ENCODE peak calls at places on chromosome 18, in six cellular contexts. U is BJ, Y is tibial artery, B is pancreas, R is left lung, I is choroid plexus epithelial cell. E is an unnamed sample.

GRCh38 chr18:52544086-52544485 is 204.1 kb downstream of the DCC start:
- DNase-seq in U (no peak), Y (no peak), B (no peak), R (no peak), I (no peak), E (no peak)

GRCh38 chr18:23259701-23260661 is 124.7 kb downstream of the CABLES1 start:
- DNase-seq in U (peak; percentile 47), Y (peak; percentile 93), B (peak; percentile 65), R (peak; percentile 87), I (peak; percentile 82), E (peak; percentile 68)

GRCh38 chr18:43970656-43971055 is 693.4 kb upstream of the SYT4 start:
- DNase-seq in U (no peak), Y (no peak), B (no peak), R (no peak), I (peak; percentile 21), E (no peak)

GRCh38 chr18:24935008-24935407 is 417.0 kb downstream of the ZNF521 start:
- DNase-seq in U (no peak), Y (no peak), B (no peak), R (no peak), I (no peak), E (no peak)

GRCh38 chr18:75083761-75084160 is 125.2 kb downstream of the PTGR3 start:
- DNase-seq in U (no peak), Y (no peak), B (no peak), R (no peak), I (no peak), E (no peak)

GRCh38 chr18:70195852-70196434 is 9.5 kb downstream of the RTTN start:
- DNase-seq in U (no peak), Y (no peak), B (peak; percentile 25), R (no peak), I (peak; percentile 82), E (no peak)

GRCh38 chr18:46950064-46950656 is 32.8 kb downstream of the KATNAL2 start:
- DNase-seq in U (no peak), Y (no peak), B (no peak), R (no peak), I (peak; percentile 50), E (no peak)

GRCh38 chr18:59900222-59901128 is 679 bp downstream of the PMAIP1 start:
- DNase-seq in U (no peak), Y (no peak), B (peak; percentile 31), R (peak; percentile 81), I (peak; percentile 92), E (peak; percentile 20)

GRCh38 chr18:49849331-49850217 is 36.2 kb upstream of the ACAA2 start:
- DNase-seq in U (peak; percentile 66), Y (no peak), B (no peak), R (peak; percentile 90), I (peak; percentile 94), E (no peak)

GRCh38 chr18:35780937-35781336 is 191.5 kb upstream of the RMP24 start:
- DNase-seq in U (no peak), Y (no peak), B (no peak), R (no peak), I (no peak), E (no peak)

GRCh38 chr18:9090578-9090977 is 11.9 kb upstream of the NDUFV2 start:
- DNase-seq in U (no peak), Y (no peak), B (no peak), R (no peak), I (no peak), E (no peak)

GRCh38 chr18:13318644-13319501 is 100.3 kb downstream of the LDLRAD4 start:
- DNase-seq in U (no peak), Y (no peak), B (no peak), R (no peak), I (no peak), E (no peak)

GRCh38 chr18:68837665-68838390 is 39.9 kb downstream of the CCDC102B start:
- DNase-seq in U (peak; percentile 91), Y (no peak), B (no peak), R (no peak), I (peak; percentile 24), E (no peak)

GRCh38 chr18:79516441-79516931 is 120.8 kb downstream of the NFATC1 start:
- DNase-seq in U (no peak), Y (peak; percentile 28), B (no peak), R (no peak), I (no peak), E (no peak)

GRCh38 chr18:47797126-47797525 is 133.3 kb downstream of the SMAD2 start:
- DNase-seq in U (no peak), Y (no peak), B (no peak), R (no peak), I (no peak), E (no peak)

GRCh38 chr18:3411854-3412268 is 38.1 kb upstream of the TGIF1 start:
- DNase-seq in U (no peak), Y (no peak), B (no peak), R (peak; percentile 89), I (peak; percentile 17), E (no peak)

GRCh38 chr18:40529478-40529877 is 1425.6 kb upstream of the PIK3C3 start:
- DNase-seq in U (no peak), Y (no peak), B (no peak), R (no peak), I (peak; percentile 67), E (no peak)
- TF ChIP-seq CTCF in U (no peak), Y (no peak), B (no peak), R (no peak), I (peak; percentile 32), E (peak; percentile 49)

GRCh38 chr18:67199993-67200617 is 316.4 kb downstream of the DSEL start:
- DNase-seq in U (peak; percentile 10), Y (no peak), B (no peak), R (no peak), I (peak; percentile 86), E (no peak)
- TF ChIP-seq CTCF in U (peak; percentile 54), Y (peak; percentile 48), B (peak; percentile 51), R (peak; percentile 36), I (peak; percentile 58), E (peak; percentile 88)

GRCh38 chr18:37570336-37570930 is 4.8 kb upstream of the CELF4 start:
- DNase-seq in U (no peak), Y (no peak), B (no peak), R (no peak), I (no peak), E (no peak)
- TF ChIP-seq CTCF in U (no peak), Y (no peak), B (no peak), R (no peak), I (no peak), E (no peak)

GRCh38 chr18:11149441-11150270 is at the start of gene PIEZO2:
- DNase-seq in U (no peak), Y (peak; percentile 73), B (peak; percentile 43), R (peak; percentile 83), I (peak; percentile 78), E (peak; percentile 79)
- TF ChIP-seq CTCF in U (no peak), Y (no peak), B (no peak), R (no peak), I (no peak), E (no peak)

DNA sequence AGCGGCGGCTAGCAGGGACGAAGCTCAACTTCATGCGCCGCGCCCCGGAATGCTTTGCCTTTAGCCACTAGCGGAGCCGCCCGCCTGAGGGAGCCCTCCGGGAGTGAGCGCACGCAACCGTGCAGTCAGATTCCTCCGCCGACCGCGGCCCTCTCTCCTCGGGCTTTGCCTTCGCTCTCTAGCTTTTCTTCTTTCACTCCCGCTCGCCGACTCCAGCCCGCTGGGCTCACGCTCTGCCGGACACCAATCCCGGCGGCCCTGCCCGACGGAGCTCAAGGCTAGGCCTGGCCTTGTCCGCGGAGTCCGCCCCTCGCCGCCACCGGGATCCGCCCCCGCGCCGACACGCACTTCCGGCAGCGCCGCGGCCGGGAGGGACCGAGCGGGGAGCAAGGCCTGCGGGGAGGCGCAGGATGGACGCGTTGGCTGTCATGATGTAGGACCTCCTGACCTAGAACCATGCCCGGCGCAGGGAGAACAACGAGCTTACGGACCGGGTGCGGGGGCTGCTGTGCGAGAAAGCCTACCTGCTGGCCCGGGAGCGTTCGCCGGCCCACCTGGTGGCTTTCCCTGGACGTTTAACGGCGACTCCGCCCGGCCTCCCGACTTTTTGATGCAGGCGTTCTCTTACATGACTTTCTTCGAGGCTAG is 40.8 kb upstream of the AKAIN1 start:
- DNase-seq in U (peak; percentile 39), Y (peak; percentile 92), B (peak; percentile 85), R (peak; percentile 97), I (peak; percentile 93), E (peak; percentile 80)
- TF ChIP-seq CTCF in U (peak; percentile 40), Y (peak; percentile 20), B (no peak), R (peak; percentile 13), I (peak; percentile 18), E (peak; percentile 34)

GRCh38 chr18:63237911-63238710 is 81.5 kb downstream of the BCL2 start:
- DNase-seq in U (peak; percentile 61), Y (peak; percentile 74), B (peak; percentile 53), R (no peak), I (peak; percentile 97), E (peak; percentile 8)
- TF ChIP-seq CTCF in U (no peak), Y (no peak), B (no peak), R (no peak), I (peak; percentile 5), E (no peak)

GRCh38 chr18:73888565-73888964 is 259.1 kb downstream of the FBXO15 start:
- DNase-seq in U (no peak), Y (no peak), B (no peak), R (no peak), I (no peak), E (no peak)

GRCh38 chr18:73895701-73896100 is 251.9 kb downstream of the FBXO15 start:
- DNase-seq in U (no peak), Y (no peak), B (no peak), R (no peak), I (no peak), E (no peak)

GRCh38 chr18:73887801-73888200 is 259.8 kb downstream of the FBXO15 start:
- DNase-seq in U (no peak), Y (no peak), B (no peak), R (no peak), I (no peak), E (no peak)

GRCh38 chr18:73893879-73894278 is 253.8 kb downstream of the FBXO15 start:
- DNase-seq in U (no peak), Y (no peak), B (no peak), R (no peak), I (no peak), E (no peak)

GRCh38 chr18:73891572-73892421 is 255.8 kb downstream of the FBXO15 start:
- DNase-seq in U (no peak), Y (no peak), B (no peak), R (peak; percentile 58), I (no peak), E (no peak)
- TF ChIP-seq CTCF in U (peak; percentile 20), Y (no peak), B (no peak), R (no peak), I (peak; percentile 35), E (peak; percentile 41)

GRCh38 chr18:54777118-54777791 is 51.0 kb upstream of the RAB27B start:
- DNase-seq in U (no peak), Y (no peak), B (no peak), R (no peak), I (no peak), E (no peak)
- TF ChIP-seq CTCF in U (no peak), Y (no peak), B (no peak), R (no peak), I (no peak), E (no peak)

E was measured in neural crest cell.